ENCODE peak calls at places on chromosomes 11 and 22, in six cellular contexts. L, A, Z, M, R and C are unnamed samples.

GRCh38 chr22:24571266-24571665 is 15.5 kb downstream of the SNRPD3 start:
- DNase-seq in L (no peak), A (no peak), Z (no peak), M (no peak), R (no peak), C (no peak)

GRCh38 chr22:46612904-46613605 is 7.1 kb upstream of the GRAMD4 start:
- DNase-seq in L (peak), A (peak), Z (no peak), M (peak), R (no peak), C (no peak)

GRCh38 chr11:44609028-44609782 is 43.7 kb downstream of the CD82 start:
- DNase-seq in L (no peak), A (peak), Z (no peak), M (no peak), R (no peak), C (no peak)

GRCh38 chr11:76955459-76956114 is 78.6 kb upstream of the B3GNT6 start:
- DNase-seq in L (no peak), A (no peak), Z (no peak), M (no peak), R (no peak), C (no peak)

GRCh38 chr22:16962501-16962900 is 45.5 kb downstream of the GAB4 start:
- DNase-seq in L (no peak), A (no peak), Z (no peak), M (no peak), R (no peak), C (no peak)

GRCh38 chr11:123214396-123214795 is 19.3 kb upstream of the CLMP start:
- DNase-seq in L (no peak), A (no peak), Z (no peak), M (no peak), R (no peak), C (no peak)

GRCh38 chr11:126929186-126930085 is 71.1 kb downstream of the KIRREL3 start:
- DNase-seq in L (no peak), A (no peak), Z (peak), M (no peak), R (no peak), C (no peak)

GRCh38 chr11:79098096-79098495 is 342.7 kb downstream of the TENM4 start:
- DNase-seq in L (no peak), A (no peak), Z (no peak), M (no peak), R (no peak), C (no peak)

GRCh38 chr11:13276454-13276851 is 1.1 kb upstream of the BMAL1 start:
- DNase-seq in L (no peak), A (no peak), Z (no peak), M (no peak), R (no peak), C (no peak)

GRCh38 chr11:46057489-46057888 is 63.8 kb downstream of the PHF21A start:
- DNase-seq in L (no peak), A (no peak), Z (no peak), M (no peak), R (no peak), C (no peak)

GRCh38 chr22:32457031-32457430 is 7.2 kb downstream of the BPIFC start:
- DNase-seq in L (no peak), A (no peak), Z (no peak), M (no peak), R (no peak), C (no peak)

GRCh38 chr22:38849816-38850215 is 6.0 kb upstream of the NPTXR start:
- DNase-seq in L (no peak), A (no peak), Z (no peak), M (no peak), R (no peak), C (no peak)

GRCh38 chr11:4514196-4514595 is 30.8 kb upstream of the OR52M1 start:
- DNase-seq in L (no peak), A (no peak), Z (no peak), M (no peak), R (no peak), C (no peak)

GRCh38 chr11:10304495-10305261 is at the start of gene ADM:
- DNase-seq in L (peak), A (no peak), Z (peak), M (peak), R (peak), C (no peak)

GRCh38 chr22:48976556-48977535 is 850.8 kb downstream of the BRD1 start:
- DNase-seq in L (no peak), A (no peak), Z (no peak), M (no peak), R (no peak), C (no peak)

GRCh38 chr22:46187862-46188261 is 37.5 kb downstream of the PPARA start:
- DNase-seq in L (no peak), A (no peak), Z (no peak), M (no peak), R (no peak), C (no peak)

GRCh38 chr22:41931701-41932269 is 5.2 kb upstream of the TNFRSF13C start:
- DNase-seq in L (no peak), A (no peak), Z (no peak), M (no peak), R (no peak), C (no peak)

GRCh38 chr11:109023029-109023428 is 358.2 kb downstream of the DDX10 start:
- DNase-seq in L (no peak), A (no peak), Z (no peak), M (no peak), R (no peak), C (no peak)

GRCh38 chr22:22943521-22944267 is 56.1 kb downstream of the IGLL5 start:
- DNase-seq in L (no peak), A (no peak), Z (no peak), M (no peak), R (no peak), C (no peak)

GRCh38 chr11:124812876-124813275 is 12.7 kb upstream of the MSANTD2 start:
- DNase-seq in L (no peak), A (no peak), Z (no peak), M (no peak), R (no peak), C (no peak)

GRCh38 chr11:95088946-95089619 is 563 bp upstream of the ENDOD1 start:
- DNase-seq in L (peak), A (no peak), Z (no peak), M (no peak), R (no peak), C (no peak)

GRCh38 chr11:57239348-57239747 is 2.3 kb upstream of the APLNR start:
- DNase-seq in L (no peak), A (no peak), Z (no peak), M (no peak), R (no peak), C (no peak)

GRCh38 chr22:17890245-17890671 is 116.0 kb upstream of the BID start:
- DNase-seq in L (no peak), A (no peak), Z (no peak), M (peak), R (peak), C (no peak)

GRCh38 chr11:46694095-46694494 is 6.3 kb downstream of the ARHGAP1 start:
- DNase-seq in L (no peak), A (no peak), Z (no peak), M (no peak), R (no peak), C (no peak)

GRCh38 chr11:107157809-107158187 is 139.5 kb upstream of the GUCY1A2 start:
- DNase-seq in L (no peak), A (no peak), Z (no peak), M (no peak), R (no peak), C (no peak)

GRCh38 chr22:31313366-31314147 is 21.3 kb upstream of the PIK3IP1 start:
- DNase-seq in L (peak), A (no peak), Z (peak), M (peak), R (peak), C (peak)

GRCh38 chr22:26656896-26657851 is at the start of gene MIAT:
- DNase-seq in L (peak), A (peak), Z (no peak), M (no peak), R (peak), C (no peak)

GRCh38 chr11:71329731-71330130 is 77.4 kb upstream of the SHANK2 start:
- DNase-seq in L (no peak), A (no peak), Z (no peak), M (no peak), R (no peak), C (no peak)

GRCh38 chr22:23237201-23237798 is 57.0 kb downstream of the BCR start:
- DNase-seq in L (no peak), A (no peak), Z (peak), M (peak), R (peak), C (no peak)

GRCh38 chr11:73001615-73002014 is 140.5 kb downstream of the FCHSD2 start:
- DNase-seq in L (no peak), A (no peak), Z (peak), M (no peak), R (no peak), C (no peak)

GRCh38 chr11:1762537-1763302 is 1.0 kb downstream of the CTSD start:
- DNase-seq in L (no peak), A (no peak), Z (peak), M (peak), R (no peak), C (no peak)

GRCh38 chr11:15106201-15106965 is 8.3 kb upstream of the INSC start:
- DNase-seq in L (no peak), A (no peak), Z (peak), M (no peak), R (no peak), C (no peak)

GRCh38 chr11:75105462-75105925 is 8.8 kb upstream of the OR2AT4 start:
- DNase-seq in L (no peak), A (no peak), Z (no peak), M (no peak), R (no peak), C (peak)

GRCh38 chr11:120134931-120135228 is 3.0 kb downstream of the TRIM29 start:
- DNase-seq in L (no peak), A (no peak), Z (no peak), M (no peak), R (no peak), C (no peak)

GRCh38 chr11:12232819-12233601 is 122.6 kb downstream of the MICAL2 start:
- DNase-seq in L (no peak), A (no peak), Z (peak), M (no peak), R (no peak), C (no peak)

GRCh38 chr11:2772544-2773031 is 72.8 kb upstream of the KCNQ1OT1 start:
- DNase-seq in L (no peak), A (no peak), Z (peak), M (no peak), R (no peak), C (no peak)

GRCh38 chr11:326842-327580 is 6.4 kb upstream of the IFITM3 start:
- DNase-seq in L (peak), A (no peak), Z (peak), M (peak), R (peak), C (no peak)

GRCh38 chr11:61293869-61294716 is 1.0 kb downstream of the VWCE start:
- DNase-seq in L (no peak), A (peak), Z (peak), M (peak), R (peak), C (no peak)